ENCODE peak calls at places on chromosomes 7 and 10, in ten cellular contexts. One of them, this sample, is unnamed.

GRCh38 chr10:12513775-12514663 is 164.7 kb downstream of the CAMK1D start:
- DNase-seq in mesothelial cell of epicardium: peak; percentile 20
- DNase-seq in thyroid gland: no peak
- DNase-seq in MCF 10A: no peak
- DNase-seq in cardiac muscle cell: no peak
- DNase-seq in endodermal cell: no peak
- DNase-seq in CD8-positive, alpha-beta T cell: peak; percentile 13
- DNase-seq in OCI-LY7: no peak
- DNase-seq in cardiac fibroblast: no peak
- DNase-seq in osteocyte: peak; percentile 54
- DNase-seq in this sample: no peak

GRCh38 chr10:49552277-49552676 is 13.4 kb upstream of the ERCC6 start:
- DNase-seq in mesothelial cell of epicardium: no peak
- DNase-seq in thyroid gland: no peak
- DNase-seq in MCF 10A: peak; percentile 72
- DNase-seq in cardiac muscle cell: no peak
- DNase-seq in endodermal cell: no peak
- DNase-seq in CD8-positive, alpha-beta T cell: no peak
- DNase-seq in OCI-LY7: no peak
- DNase-seq in cardiac fibroblast: peak; percentile 95
- DNase-seq in osteocyte: no peak
- DNase-seq in this sample: no peak

GRCh38 chr10:69428138-69428537 is 11.4 kb upstream of the TACR2 start:
- DNase-seq in mesothelial cell of epicardium: no peak
- DNase-seq in thyroid gland: no peak
- DNase-seq in MCF 10A: no peak
- DNase-seq in cardiac muscle cell: peak; percentile 29
- DNase-seq in endodermal cell: no peak
- DNase-seq in CD8-positive, alpha-beta T cell: no peak
- DNase-seq in OCI-LY7: no peak
- DNase-seq in cardiac fibroblast: no peak
- DNase-seq in osteocyte: no peak
- DNase-seq in this sample: no peak

GRCh38 chr10:86365346-86366032 is 1.1 kb downstream of the GRID1 start:
- DNase-seq in mesothelial cell of epicardium: no peak
- DNase-seq in thyroid gland: peak; percentile 43
- DNase-seq in MCF 10A: no peak
- DNase-seq in cardiac muscle cell: no peak
- DNase-seq in endodermal cell: peak; percentile 62
- DNase-seq in CD8-positive, alpha-beta T cell: no peak
- DNase-seq in OCI-LY7: no peak
- DNase-seq in cardiac fibroblast: no peak
- DNase-seq in osteocyte: no peak
- DNase-seq in this sample: no peak

GRCh38 chr10:71844084-71844483 is 7.0 kb downstream of the PSAP start:
- DNase-seq in mesothelial cell of epicardium: no peak
- DNase-seq in thyroid gland: no peak
- DNase-seq in MCF 10A: no peak
- DNase-seq in cardiac muscle cell: no peak
- DNase-seq in endodermal cell: no peak
- DNase-seq in CD8-positive, alpha-beta T cell: no peak
- DNase-seq in OCI-LY7: no peak
- DNase-seq in cardiac fibroblast: no peak
- DNase-seq in osteocyte: no peak
- DNase-seq in this sample: no peak

GRCh38 chr7:33601884-33602283 is 303.5 kb upstream of the BMPER start:
- DNase-seq in mesothelial cell of epicardium: no peak
- DNase-seq in thyroid gland: no peak
- DNase-seq in MCF 10A: no peak
- DNase-seq in cardiac muscle cell: no peak
- DNase-seq in endodermal cell: no peak
- DNase-seq in CD8-positive, alpha-beta T cell: no peak
- DNase-seq in OCI-LY7: no peak
- DNase-seq in cardiac fibroblast: no peak
- DNase-seq in osteocyte: no peak
- DNase-seq in this sample: no peak

GRCh38 chr10:69088801-69089501 is 1.0 kb downstream of the SRGN start:
- DNase-seq in mesothelial cell of epicardium: no peak
- DNase-seq in thyroid gland: no peak
- DNase-seq in MCF 10A: peak; percentile 38
- DNase-seq in cardiac muscle cell: no peak
- DNase-seq in endodermal cell: no peak
- DNase-seq in CD8-positive, alpha-beta T cell: no peak
- DNase-seq in OCI-LY7: peak; percentile 70
- DNase-seq in cardiac fibroblast: peak; percentile 89
- DNase-seq in osteocyte: no peak
- DNase-seq in this sample: no peak

GRCh38 chr10:110273474-110273873 is 31.2 kb downstream of the SMNDC1 start:
- DNase-seq in mesothelial cell of epicardium: no peak
- DNase-seq in thyroid gland: peak; percentile 92
- DNase-seq in MCF 10A: peak; percentile 91
- DNase-seq in cardiac muscle cell: no peak
- DNase-seq in endodermal cell: no peak
- DNase-seq in CD8-positive, alpha-beta T cell: no peak
- DNase-seq in OCI-LY7: no peak
- DNase-seq in cardiac fibroblast: peak; percentile 92
- DNase-seq in osteocyte: no peak
- DNase-seq in this sample: no peak

GRCh38 chr7:20541615-20542349 is 73.7 kb upstream of the ABCB5 start:
- DNase-seq in mesothelial cell of epicardium: no peak
- DNase-seq in thyroid gland: no peak
- DNase-seq in MCF 10A: peak; percentile 60
- DNase-seq in cardiac muscle cell: no peak
- DNase-seq in endodermal cell: no peak
- DNase-seq in CD8-positive, alpha-beta T cell: no peak
- DNase-seq in OCI-LY7: no peak
- DNase-seq in cardiac fibroblast: no peak
- DNase-seq in osteocyte: no peak
- DNase-seq in this sample: no peak

GRCh38 chr10:112843623-112844022 is 106.4 kb upstream of the TCF7L2 start:
- DNase-seq in mesothelial cell of epicardium: no peak
- DNase-seq in thyroid gland: no peak
- DNase-seq in MCF 10A: no peak
- DNase-seq in cardiac muscle cell: peak; percentile 49
- DNase-seq in endodermal cell: no peak
- DNase-seq in CD8-positive, alpha-beta T cell: no peak
- DNase-seq in OCI-LY7: no peak
- DNase-seq in cardiac fibroblast: no peak
- DNase-seq in osteocyte: no peak
- DNase-seq in this sample: no peak

GRCh38 chr10:43667317-43667731 is 18.6 kb upstream of the ZNF32 start:
- DNase-seq in mesothelial cell of epicardium: no peak
- DNase-seq in thyroid gland: peak; percentile 39
- DNase-seq in MCF 10A: no peak
- DNase-seq in cardiac muscle cell: no peak
- DNase-seq in endodermal cell: peak; percentile 84
- DNase-seq in CD8-positive, alpha-beta T cell: no peak
- DNase-seq in OCI-LY7: no peak
- DNase-seq in cardiac fibroblast: peak; percentile 44
- DNase-seq in osteocyte: peak; percentile 84
- DNase-seq in this sample: no peak
- TF ChIP-seq CTCF in mesothelial cell of epicardium: peak; percentile 18
- TF ChIP-seq CTCF in thyroid gland: no peak
- TF ChIP-seq CTCF in MCF 10A: no peak
- TF ChIP-seq CTCF in cardiac muscle cell: peak; percentile 65
- TF ChIP-seq CTCF in endodermal cell: peak; percentile 75
- TF ChIP-seq CTCF in CD8-positive, alpha-beta T cell: no peak
- TF ChIP-seq CTCF in OCI-LY7: no peak
- TF ChIP-seq CTCF in cardiac fibroblast: peak; percentile 53
- TF ChIP-seq CTCF in osteocyte: no peak
- TF ChIP-seq CTCF in this sample: peak; percentile 54

GRCh38 chr7:99143853-99144672 is at the start of gene SMURF1:
- DNase-seq in mesothelial cell of epicardium: peak; percentile 77
- DNase-seq in thyroid gland: peak; percentile 63
- DNase-seq in MCF 10A: peak; percentile 54
- DNase-seq in cardiac muscle cell: peak; percentile 89
- DNase-seq in endodermal cell: peak; percentile 80
- DNase-seq in CD8-positive, alpha-beta T cell: peak; percentile 86
- DNase-seq in OCI-LY7: peak; percentile 88
- DNase-seq in cardiac fibroblast: peak; percentile 53
- DNase-seq in osteocyte: peak; percentile 90
- DNase-seq in this sample: peak; percentile 57
- TF ChIP-seq CTCF in mesothelial cell of epicardium: no peak
- TF ChIP-seq CTCF in thyroid gland: no peak
- TF ChIP-seq CTCF in MCF 10A: no peak
- TF ChIP-seq CTCF in cardiac muscle cell: no peak
- TF ChIP-seq CTCF in endodermal cell: peak; percentile 25
- TF ChIP-seq CTCF in CD8-positive, alpha-beta T cell: no peak
- TF ChIP-seq CTCF in OCI-LY7: no peak
- TF ChIP-seq CTCF in cardiac fibroblast: no peak
- TF ChIP-seq CTCF in osteocyte: no peak
- TF ChIP-seq CTCF in this sample: no peak

GRCh38 chr10:114876602-114877300 is 55.2 kb downstream of the FHIP2A start:
- DNase-seq in mesothelial cell of epicardium: peak; percentile 78
- DNase-seq in thyroid gland: peak; percentile 67
- DNase-seq in MCF 10A: peak; percentile 86
- DNase-seq in cardiac muscle cell: peak; percentile 81
- DNase-seq in endodermal cell: peak; percentile 94
- DNase-seq in CD8-positive, alpha-beta T cell: no peak
- DNase-seq in OCI-LY7: peak; percentile 61
- DNase-seq in cardiac fibroblast: peak; percentile 64
- DNase-seq in osteocyte: peak; percentile 90
- DNase-seq in this sample: peak; percentile 65

GRCh38 chr10:114877301-114877644 is 55.7 kb downstream of the FHIP2A start:
- DNase-seq in mesothelial cell of epicardium: no peak
- DNase-seq in thyroid gland: no peak
- DNase-seq in MCF 10A: no peak
- DNase-seq in cardiac muscle cell: no peak
- DNase-seq in endodermal cell: no peak
- DNase-seq in CD8-positive, alpha-beta T cell: no peak
- DNase-seq in OCI-LY7: no peak
- DNase-seq in cardiac fibroblast: no peak
- DNase-seq in osteocyte: no peak
- DNase-seq in this sample: no peak

GRCh38 chr10:114872519-114873087 is 51.0 kb downstream of the FHIP2A start:
- DNase-seq in mesothelial cell of epicardium: no peak
- DNase-seq in thyroid gland: no peak
- DNase-seq in MCF 10A: no peak
- DNase-seq in cardiac muscle cell: no peak
- DNase-seq in endodermal cell: no peak
- DNase-seq in CD8-positive, alpha-beta T cell: no peak
- DNase-seq in OCI-LY7: no peak
- DNase-seq in cardiac fibroblast: no peak
- DNase-seq in osteocyte: no peak
- DNase-seq in this sample: no peak

GRCh38 chr10:114876169-114876568 is 54.6 kb downstream of the FHIP2A start:
- DNase-seq in mesothelial cell of epicardium: no peak
- DNase-seq in thyroid gland: no peak
- DNase-seq in MCF 10A: peak; percentile 9
- DNase-seq in cardiac muscle cell: no peak
- DNase-seq in endodermal cell: no peak
- DNase-seq in CD8-positive, alpha-beta T cell: no peak
- DNase-seq in OCI-LY7: no peak
- DNase-seq in cardiac fibroblast: peak; percentile 43
- DNase-seq in osteocyte: no peak
- DNase-seq in this sample: no peak

GRCh38 chr10:114874827-114875541 is 53.4 kb downstream of the FHIP2A start:
- DNase-seq in mesothelial cell of epicardium: peak; percentile 47
- DNase-seq in thyroid gland: no peak
- DNase-seq in MCF 10A: no peak
- DNase-seq in cardiac muscle cell: peak; percentile 57
- DNase-seq in endodermal cell: peak; percentile 91
- DNase-seq in CD8-positive, alpha-beta T cell: no peak
- DNase-seq in OCI-LY7: no peak
- DNase-seq in cardiac fibroblast: no peak
- DNase-seq in osteocyte: no peak
- DNase-seq in this sample: peak; percentile 44
- TF ChIP-seq CTCF in mesothelial cell of epicardium: no peak
- TF ChIP-seq CTCF in thyroid gland: no peak
- TF ChIP-seq CTCF in MCF 10A: no peak
- TF ChIP-seq CTCF in cardiac muscle cell: peak; percentile 32
- TF ChIP-seq CTCF in endodermal cell: peak; percentile 64
- TF ChIP-seq CTCF in CD8-positive, alpha-beta T cell: no peak
- TF ChIP-seq CTCF in OCI-LY7: no peak
- TF ChIP-seq CTCF in cardiac fibroblast: no peak
- TF ChIP-seq CTCF in osteocyte: peak; percentile 39
- TF ChIP-seq CTCF in this sample: no peak

GRCh38 chr10:7444576-7445226 is 33.9 kb upstream of the SFMBT2 start:
- DNase-seq in mesothelial cell of epicardium: no peak
- DNase-seq in thyroid gland: peak; percentile 5
- DNase-seq in MCF 10A: no peak
- DNase-seq in cardiac muscle cell: no peak
- DNase-seq in endodermal cell: no peak
- DNase-seq in CD8-positive, alpha-beta T cell: no peak
- DNase-seq in OCI-LY7: no peak
- DNase-seq in cardiac fibroblast: no peak
- DNase-seq in osteocyte: no peak
- DNase-seq in this sample: no peak

GRCh38 chr10:7436490-7437100 is 25.8 kb upstream of the SFMBT2 start:
- DNase-seq in mesothelial cell of epicardium: no peak
- DNase-seq in thyroid gland: no peak
- DNase-seq in MCF 10A: no peak
- DNase-seq in cardiac muscle cell: no peak
- DNase-seq in endodermal cell: no peak
- DNase-seq in CD8-positive, alpha-beta T cell: no peak
- DNase-seq in OCI-LY7: peak; percentile 20
- DNase-seq in cardiac fibroblast: no peak
- DNase-seq in osteocyte: no peak
- DNase-seq in this sample: no peak

GRCh38 chr10:7445474-7446135 is 34.8 kb upstream of the SFMBT2 start:
- DNase-seq in mesothelial cell of epicardium: no peak
- DNase-seq in thyroid gland: no peak
- DNase-seq in MCF 10A: no peak
- DNase-seq in cardiac muscle cell: no peak
- DNase-seq in endodermal cell: no peak
- DNase-seq in CD8-positive, alpha-beta T cell: no peak
- DNase-seq in OCI-LY7: peak; percentile 19
- DNase-seq in cardiac fibroblast: no peak
- DNase-seq in osteocyte: no peak
- DNase-seq in this sample: no peak

GRCh38 chr10:7438196-7438986 is 27.6 kb upstream of the SFMBT2 start:
- DNase-seq in mesothelial cell of epicardium: no peak
- DNase-seq in thyroid gland: no peak
- DNase-seq in MCF 10A: no peak
- DNase-seq in cardiac muscle cell: no peak
- DNase-seq in endodermal cell: no peak
- DNase-seq in CD8-positive, alpha-beta T cell: no peak
- DNase-seq in OCI-LY7: no peak
- DNase-seq in cardiac fibroblast: no peak
- DNase-seq in osteocyte: no peak
- DNase-seq in this sample: no peak

DNA sequence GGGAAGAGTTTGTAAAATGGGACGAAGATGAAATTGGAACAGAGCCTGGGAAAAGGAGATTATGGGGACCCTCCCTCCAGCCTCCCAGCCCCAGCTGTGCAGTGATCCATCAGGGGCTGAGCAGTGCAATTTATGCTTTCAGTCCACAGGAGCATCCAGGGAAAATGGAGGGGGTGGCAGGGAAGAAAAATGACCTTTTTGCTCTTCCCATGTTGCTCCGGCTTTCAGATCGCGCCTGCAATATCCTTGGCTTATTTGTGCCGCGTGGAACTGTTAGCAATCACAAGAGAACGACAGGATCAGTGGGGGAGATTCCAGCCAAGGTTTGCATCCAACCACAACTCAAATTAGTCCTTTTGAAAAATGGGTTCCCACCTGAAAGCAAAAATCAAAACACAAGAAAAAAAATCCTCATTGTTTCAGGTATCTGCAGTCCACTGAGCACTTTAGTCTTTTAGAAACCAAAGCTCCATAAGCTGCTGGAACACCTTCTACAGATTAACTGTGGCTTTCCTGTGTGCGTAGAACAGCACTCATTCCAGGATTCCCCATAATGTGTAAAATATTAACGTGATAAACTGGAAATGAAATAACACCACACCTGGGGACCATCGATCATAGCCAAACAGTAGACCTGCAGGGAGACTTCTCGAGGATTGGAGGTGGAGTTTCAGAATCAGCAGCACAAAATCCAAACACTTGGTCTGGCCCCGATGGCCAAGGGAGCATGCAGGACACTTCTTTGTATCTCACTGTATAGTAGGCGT is 30.7 kb upstream of the SFMBT2 start:
- DNase-seq in mesothelial cell of epicardium: no peak
- DNase-seq in thyroid gland: no peak
- DNase-seq in MCF 10A: no peak
- DNase-seq in cardiac muscle cell: no peak
- DNase-seq in endodermal cell: no peak
- DNase-seq in CD8-positive, alpha-beta T cell: no peak
- DNase-seq in OCI-LY7: no peak
- DNase-seq in cardiac fibroblast: no peak
- DNase-seq in osteocyte: no peak
- DNase-seq in this sample: no peak
- TF ChIP-seq CTCF in mesothelial cell of epicardium: no peak
- TF ChIP-seq CTCF in thyroid gland: no peak
- TF ChIP-seq CTCF in MCF 10A: no peak
- TF ChIP-seq CTCF in cardiac muscle cell: no peak
- TF ChIP-seq CTCF in endodermal cell: no peak
- TF ChIP-seq CTCF in CD8-positive, alpha-beta T cell: no peak
- TF ChIP-seq CTCF in OCI-LY7: no peak
- TF ChIP-seq CTCF in cardiac fibroblast: no peak
- TF ChIP-seq CTCF in osteocyte: no peak
- TF ChIP-seq CTCF in this sample: no peak